ENCODE peak calls at places on chromosomes 13 and 19, in four cellular contexts. One of them, this sample, is unnamed.
A peak's percentile ranks its signal among the peaks of the same experiment; 100 is the strongest.

GRCh38 chr19:1244693-1245451 is 3.3 kb downstream of the ATP5F1D start:
- DNase-seq in effector memory CD4-positive, alpha-beta T cell: no peak
- DNase-seq in pancreas: peak; percentile 74
- DNase-seq in stimulated activated CD4-positive, alpha-beta T cell treated with anti-CD3 and anti-CD28 coated beads, TNF-alpha, amount 100 ng/mL, for 4 hours: no peak
- DNase-seq in this sample: no peak

GRCh38 chr19:6481541-6482342 is at the start of gene DENND1C:
- DNase-seq in stimulated activated CD4-positive, alpha-beta T cell treated with anti-CD3 and anti-CD28 coated beads, TNF-alpha, amount 100 ng/mL, for 4 hours: peak; percentile 53
- DNase-seq in pancreas: no peak
- DNase-seq in effector memory CD4-positive, alpha-beta T cell: peak; percentile 28
- DNase-seq in this sample: peak; percentile 55

GRCh38 chr13:30043631-30043925 is 193.2 kb upstream of the UBL3 start:
- DNase-seq in stimulated activated CD4-positive, alpha-beta T cell treated with anti-CD3 and anti-CD28 coated beads, TNF-alpha, amount 100 ng/mL, for 4 hours: no peak
- DNase-seq in effector memory CD4-positive, alpha-beta T cell: no peak
- DNase-seq in pancreas: no peak
- DNase-seq in this sample: no peak

GRCh38 chr13:95641291-95641811 is 3.2 kb downstream of the DZIP1 start:
- DNase-seq in effector memory CD4-positive, alpha-beta T cell: no peak
- DNase-seq in pancreas: no peak
- DNase-seq in stimulated activated CD4-positive, alpha-beta T cell treated with anti-CD3 and anti-CD28 coated beads, TNF-alpha, amount 100 ng/mL, for 4 hours: no peak
- DNase-seq in this sample: no peak

GRCh38 chr13:100159584-100159983 is 70.7 kb downstream of the PCCA start:
- DNase-seq in pancreas: no peak
- DNase-seq in stimulated activated CD4-positive, alpha-beta T cell treated with anti-CD3 and anti-CD28 coated beads, TNF-alpha, amount 100 ng/mL, for 4 hours: no peak
- DNase-seq in effector memory CD4-positive, alpha-beta T cell: no peak
- DNase-seq in this sample: no peak

GRCh38 chr13:46334008-46334407 is 53.0 kb downstream of the RUBCNL start:
- DNase-seq in pancreas: no peak
- DNase-seq in stimulated activated CD4-positive, alpha-beta T cell treated with anti-CD3 and anti-CD28 coated beads, TNF-alpha, amount 100 ng/mL, for 4 hours: no peak
- DNase-seq in effector memory CD4-positive, alpha-beta T cell: no peak
- DNase-seq in this sample: no peak

GRCh38 chr13:39415403-39415802 is 187.6 kb downstream of the LHFPL6 start:
- DNase-seq in effector memory CD4-positive, alpha-beta T cell: no peak
- DNase-seq in pancreas: peak; percentile 6
- DNase-seq in stimulated activated CD4-positive, alpha-beta T cell treated with anti-CD3 and anti-CD28 coated beads, TNF-alpha, amount 100 ng/mL, for 4 hours: no peak
- DNase-seq in this sample: no peak

GRCh38 chr19:14439014-14439413 is 5.9 kb downstream of the PKN1 start:
- DNase-seq in effector memory CD4-positive, alpha-beta T cell: no peak
- DNase-seq in stimulated activated CD4-positive, alpha-beta T cell treated with anti-CD3 and anti-CD28 coated beads, TNF-alpha, amount 100 ng/mL, for 4 hours: no peak
- DNase-seq in pancreas: no peak
- DNase-seq in this sample: no peak

GRCh38 chr19:35122687-35123551 is 7.3 kb downstream of the FXYD3 start:
- DNase-seq in effector memory CD4-positive, alpha-beta T cell: no peak
- DNase-seq in stimulated activated CD4-positive, alpha-beta T cell treated with anti-CD3 and anti-CD28 coated beads, TNF-alpha, amount 100 ng/mL, for 4 hours: no peak
- DNase-seq in pancreas: no peak
- DNase-seq in this sample: no peak

GRCh38 chr13:107210216-107211010 is 642.5 kb upstream of the ARGLU1 start:
- DNase-seq in effector memory CD4-positive, alpha-beta T cell: no peak
- DNase-seq in pancreas: no peak
- DNase-seq in stimulated activated CD4-positive, alpha-beta T cell treated with anti-CD3 and anti-CD28 coated beads, TNF-alpha, amount 100 ng/mL, for 4 hours: no peak
- DNase-seq in this sample: no peak

GRCh38 chr13:63041640-63042414 is 1626.2 kb upstream of the PCDH20 start:
- DNase-seq in stimulated activated CD4-positive, alpha-beta T cell treated with anti-CD3 and anti-CD28 coated beads, TNF-alpha, amount 100 ng/mL, for 4 hours: no peak
- DNase-seq in effector memory CD4-positive, alpha-beta T cell: no peak
- DNase-seq in pancreas: no peak
- DNase-seq in this sample: no peak

GRCh38 chr19:3099347-3100145 is 5.4 kb downstream of the GNA11 start:
- DNase-seq in stimulated activated CD4-positive, alpha-beta T cell treated with anti-CD3 and anti-CD28 coated beads, TNF-alpha, amount 100 ng/mL, for 4 hours: no peak
- DNase-seq in effector memory CD4-positive, alpha-beta T cell: no peak
- DNase-seq in pancreas: no peak
- DNase-seq in this sample: no peak

GRCh38 chr19:4053423-4054324 is 13.0 kb downstream of the ZBTB7A start:
- DNase-seq in effector memory CD4-positive, alpha-beta T cell: no peak
- DNase-seq in stimulated activated CD4-positive, alpha-beta T cell treated with anti-CD3 and anti-CD28 coated beads, TNF-alpha, amount 100 ng/mL, for 4 hours: no peak
- DNase-seq in pancreas: peak; percentile 17
- DNase-seq in this sample: no peak

GRCh38 chr13:23428183-23428528 is 5.3 kb downstream of the SACS start:
- DNase-seq in pancreas: no peak
- DNase-seq in stimulated activated CD4-positive, alpha-beta T cell treated with anti-CD3 and anti-CD28 coated beads, TNF-alpha, amount 100 ng/mL, for 4 hours: no peak
- DNase-seq in effector memory CD4-positive, alpha-beta T cell: no peak
- DNase-seq in this sample: no peak

GRCh38 chr19:13846533-13847032 is 30.4 kb upstream of the NANOS3 start:
- DNase-seq in effector memory CD4-positive, alpha-beta T cell: peak; percentile 99
- DNase-seq in stimulated activated CD4-positive, alpha-beta T cell treated with anti-CD3 and anti-CD28 coated beads, TNF-alpha, amount 100 ng/mL, for 4 hours: peak; percentile 70
- DNase-seq in pancreas: peak; percentile 73
- DNase-seq in this sample: peak; percentile 85

GRCh38 chr13:73365681-73366080 is 306.9 kb downstream of the KLF5 start:
- DNase-seq in pancreas: no peak
- DNase-seq in stimulated activated CD4-positive, alpha-beta T cell treated with anti-CD3 and anti-CD28 coated beads, TNF-alpha, amount 100 ng/mL, for 4 hours: no peak
- DNase-seq in effector memory CD4-positive, alpha-beta T cell: no peak
- DNase-seq in this sample: no peak

GRCh38 chr19:7775761-7776160 is 12.7 kb downstream of the CLEC4M start:
- DNase-seq in stimulated activated CD4-positive, alpha-beta T cell treated with anti-CD3 and anti-CD28 coated beads, TNF-alpha, amount 100 ng/mL, for 4 hours: no peak
- DNase-seq in pancreas: no peak
- DNase-seq in effector memory CD4-positive, alpha-beta T cell: no peak
- DNase-seq in this sample: no peak

GRCh38 chr19:49840736-49841249 is 10.2 kb upstream of the PTOV1 start:
- DNase-seq in stimulated activated CD4-positive, alpha-beta T cell treated with anti-CD3 and anti-CD28 coated beads, TNF-alpha, amount 100 ng/mL, for 4 hours: no peak
- DNase-seq in pancreas: no peak
- DNase-seq in effector memory CD4-positive, alpha-beta T cell: no peak
- DNase-seq in this sample: no peak

GRCh38 chr13:95020298-95020987 is 280.8 kb downstream of the ABCC4 start:
- DNase-seq in effector memory CD4-positive, alpha-beta T cell: no peak
- DNase-seq in pancreas: no peak
- DNase-seq in stimulated activated CD4-positive, alpha-beta T cell treated with anti-CD3 and anti-CD28 coated beads, TNF-alpha, amount 100 ng/mL, for 4 hours: no peak
- DNase-seq in this sample: no peak

GRCh38 chr19:46351241-46352041 is 4.6 kb downstream of the PPP5C start:
- DNase-seq in stimulated activated CD4-positive, alpha-beta T cell treated with anti-CD3 and anti-CD28 coated beads, TNF-alpha, amount 100 ng/mL, for 4 hours: no peak
- DNase-seq in effector memory CD4-positive, alpha-beta T cell: no peak
- DNase-seq in pancreas: peak; percentile 35
- DNase-seq in this sample: no peak

GRCh38 chr19:38658462-38659306 is 11.2 kb downstream of the ACTN4 start:
- DNase-seq in pancreas: peak; percentile 81
- DNase-seq in stimulated activated CD4-positive, alpha-beta T cell treated with anti-CD3 and anti-CD28 coated beads, TNF-alpha, amount 100 ng/mL, for 4 hours: no peak
- DNase-seq in effector memory CD4-positive, alpha-beta T cell: no peak
- DNase-seq in this sample: no peak

GRCh38 chr19:10568444-10568825 is 344 bp downstream of the CDKN2D start:
- DNase-seq in pancreas: peak; percentile 51
- DNase-seq in stimulated activated CD4-positive, alpha-beta T cell treated with anti-CD3 and anti-CD28 coated beads, TNF-alpha, amount 100 ng/mL, for 4 hours: no peak
- DNase-seq in effector memory CD4-positive, alpha-beta T cell: no peak
- DNase-seq in this sample: no peak

GRCh38 chr13:30108913-30109237 is 198.5 kb downstream of the KATNAL1 start:
- DNase-seq in stimulated activated CD4-positive, alpha-beta T cell treated with anti-CD3 and anti-CD28 coated beads, TNF-alpha, amount 100 ng/mL, for 4 hours: no peak
- DNase-seq in effector memory CD4-positive, alpha-beta T cell: peak; percentile 6
- DNase-seq in pancreas: peak; percentile 74
- DNase-seq in this sample: no peak

GRCh38 chr19:43467730-43468129 is 2.3 kb upstream of the LYPD3 start:
- DNase-seq in effector memory CD4-positive, alpha-beta T cell: no peak
- DNase-seq in pancreas: no peak
- DNase-seq in stimulated activated CD4-positive, alpha-beta T cell treated with anti-CD3 and anti-CD28 coated beads, TNF-alpha, amount 100 ng/mL, for 4 hours: no peak
- DNase-seq in this sample: no peak

GRCh38 chr13:24630121-24630520 is 50.1 kb upstream of the ATP12A start:
- DNase-seq in effector memory CD4-positive, alpha-beta T cell: no peak
- DNase-seq in pancreas: no peak
- DNase-seq in stimulated activated CD4-positive, alpha-beta T cell treated with anti-CD3 and anti-CD28 coated beads, TNF-alpha, amount 100 ng/mL, for 4 hours: no peak
- DNase-seq in this sample: no peak

GRCh38 chr13:106205871-106206270 is 329.6 kb downstream of the EFNB2 start:
- DNase-seq in pancreas: no peak
- DNase-seq in stimulated activated CD4-positive, alpha-beta T cell treated with anti-CD3 and anti-CD28 coated beads, TNF-alpha, amount 100 ng/mL, for 4 hours: no peak
- DNase-seq in effector memory CD4-positive, alpha-beta T cell: no peak
- DNase-seq in this sample: no peak

This sample was measured in nephron progenitor cell.